ENCODE peak calls at places on chromosomes 16 and 17, in seven cellular contexts. V is EH; X is ovary; G is stimulated activated CD4-positive, alpha-beta T cell treated with anti-CD3 and anti-CD28 coated beads, TNF-alpha, amount 100 ng/mL, for 48 hours; N is fibroblast of the aortic adventitia; R is fibroblast of lung; Z is AML-193. O is an unnamed sample.
A peak's percentile ranks its signal among the peaks of the same experiment; 100 is the strongest.

GRCh38 chr17:44385287-44386181 is 3.9 kb downstream of the ITGA2B start:
- DNase-seq in V (peak; percentile 75), X (peak; percentile 92), G (peak; percentile 81), N (peak; percentile 51), R (peak; percentile 70), Z (peak; percentile 85), O (peak; percentile 95)

GRCh38 chr17:34398990-34399389 is 36.0 kb upstream of the CCL1 start:
- DNase-seq in V (no peak), X (no peak), G (no peak), N (no peak), R (no peak), Z (peak; percentile 79), O (no peak)

GRCh38 chr16:16067127-16067526 is 117.7 kb downstream of the ABCC1 start:
- DNase-seq in V (peak; percentile 72), X (no peak), G (no peak), N (peak; percentile 8), R (peak; percentile 44), Z (no peak), O (no peak)

GRCh38 chr17:79124513-79125209 is 50.0 kb downstream of the ENGASE start:
- DNase-seq in V (no peak), X (no peak), G (no peak), N (no peak), R (no peak), Z (no peak), O (no peak)

GRCh38 chr17:73166731-73167581 is 2.1 kb downstream of the SSTR2 start:
- DNase-seq in V (no peak), X (no peak), G (no peak), N (peak; percentile 27), R (no peak), Z (peak; percentile 29), O (peak; percentile 31)

GRCh38 chr16:86810062-86810461 is 231.7 kb downstream of the FOXL1 start:
- DNase-seq in V (no peak), X (no peak), G (no peak), N (no peak), R (no peak), Z (no peak), O (no peak)

GRCh38 chr16:4694664-4695451 is 1.5 kb downstream of the NUDT16L1 start:
- DNase-seq in V (peak; percentile 23), X (peak; percentile 60), G (no peak), N (peak; percentile 9), R (no peak), Z (no peak), O (no peak)

GRCh38 chr17:29049541-29050150 is 6.7 kb downstream of the PIPOX start:
- DNase-seq in V (no peak), X (no peak), G (no peak), N (no peak), R (no peak), Z (no peak), O (no peak)

GRCh38 chr17:82832411-82832810 is 7.4 kb downstream of the ZNF750 start:
- DNase-seq in V (no peak), X (peak; percentile 11), G (no peak), N (no peak), R (no peak), Z (no peak), O (no peak)

GRCh38 chr16:29737713-29738112 is 8.1 kb downstream of the C16orf54 start:
- DNase-seq in V (no peak), X (no peak), G (no peak), N (no peak), R (no peak), Z (no peak), O (no peak)

GRCh38 chr17:77613627-77614026 is 344.9 kb upstream of the TNRC6C start:
- DNase-seq in V (no peak), X (no peak), G (no peak), N (no peak), R (no peak), Z (no peak), O (no peak)

GRCh38 chr17:49995055-49995738 is at the start of gene DLX3:
- DNase-seq in V (peak; percentile 84), X (peak; percentile 67), G (no peak), N (peak; percentile 70), R (peak; percentile 59), Z (no peak), O (peak; percentile 50)

GRCh38 chr16:13186813-13187212 is 285.4 kb downstream of the SHISA9 start:
- DNase-seq in V (no peak), X (no peak), G (no peak), N (no peak), R (no peak), Z (no peak), O (no peak)

GRCh38 chr17:57636985-57637667 is 108.0 kb downstream of the CCDC182 start:
- DNase-seq in V (peak; percentile 19), X (no peak), G (no peak), N (no peak), R (peak; percentile 21), Z (no peak), O (no peak)

GRCh38 chr16:88536971-88537751 is 33.0 kb upstream of the ZC3H18 start:
- DNase-seq in V (no peak), X (peak; percentile 52), G (no peak), N (no peak), R (no peak), Z (no peak), O (no peak)

GRCh38 chr17:40014375-40014980 is 762 bp upstream of the CSF3 start:
- DNase-seq in V (peak; percentile 31), X (peak; percentile 67), G (no peak), N (no peak), R (no peak), Z (no peak), O (no peak)

GRCh38 chr16:79602615-79603014 is 2.1 kb upstream of the MAF start:
- DNase-seq in V (no peak), X (no peak), G (no peak), N (no peak), R (no peak), Z (no peak), O (peak; percentile 53)

GRCh38 chr17:50922739-50923405 is 56.7 kb upstream of the TOB1 start:
- DNase-seq in V (no peak), X (no peak), G (no peak), N (no peak), R (no peak), Z (no peak), O (no peak)

GRCh38 chr17:32516450-32516849 is 29.7 kb downstream of the CDK5R1 start:
- DNase-seq in V (no peak), X (no peak), G (no peak), N (no peak), R (no peak), Z (no peak), O (no peak)

GRCh38 chr16:24820522-24820921 is 25.2 kb upstream of the SLC5A11 start:
- DNase-seq in V (peak; percentile 35), X (no peak), G (no peak), N (no peak), R (no peak), Z (no peak), O (no peak)

GRCh38 chr16:53257001-53257400 is 177.3 kb upstream of the RBL2 start:
- DNase-seq in V (peak; percentile 73), X (no peak), G (no peak), N (peak; percentile 82), R (peak; percentile 43), Z (no peak), O (no peak)

GRCh38 chr16:52725043-52725442 is 178.1 kb upstream of the TOX3 start:
- DNase-seq in V (no peak), X (no peak), G (no peak), N (no peak), R (no peak), Z (no peak), O (no peak)

GRCh38 chr16:69186642-69187386 is at the start of gene SNTB2:
- DNase-seq in V (peak; percentile 91), X (peak; percentile 94), G (peak; percentile 59), N (peak; percentile 77), R (peak; percentile 84), Z (peak; percentile 85), O (peak; percentile 89)

GRCh38 chr17:79001190-79002020 is 8.2 kb downstream of the CANT1 start:
- DNase-seq in V (no peak), X (peak; percentile 19), G (no peak), N (no peak), R (no peak), Z (no peak), O (no peak)

GRCh38 chr17:63973930-63974593 is 1.3 kb upstream of the SCN4A start:
- DNase-seq in V (peak; percentile 46), X (no peak), G (no peak), N (no peak), R (peak; percentile 11), Z (no peak), O (no peak)

GRCh38 chr17:75722542-75723095 is 1.4 kb downstream of the ITGB4 start:
- DNase-seq in V (no peak), X (no peak), G (no peak), N (no peak), R (no peak), Z (no peak), O (no peak)

GRCh38 chr16:50519001-50519400 is 29.2 kb upstream of the NKD1 start:
- DNase-seq in V (no peak), X (no peak), G (no peak), N (no peak), R (no peak), Z (no peak), O (no peak)

GRCh38 chr17:73784015-73784603 is 139.9 kb upstream of the SDK2 start:
- DNase-seq in V (no peak), X (no peak), G (no peak), N (no peak), R (no peak), Z (no peak), O (no peak)

GRCh38 chr16:57475711-57476339 is 10.5 kb downstream of the DOK4 start:
- DNase-seq in V (peak; percentile 42), X (no peak), G (peak; percentile 81), N (no peak), R (peak; percentile 17), Z (peak; percentile 76), O (peak; percentile 96)

GRCh38 chr17:1331708-1332107 is 52.2 kb downstream of the TRARG1 start:
- DNase-seq in V (no peak), X (no peak), G (no peak), N (no peak), R (no peak), Z (no peak), O (peak; percentile 40)

GRCh38 chr16:87725596-87726235 is 40.1 kb downstream of the KLHDC4 start:
- DNase-seq in V (peak; percentile 56), X (no peak), G (no peak), N (no peak), R (peak; percentile 63), Z (no peak), O (no peak)

GRCh38 chr16:19348578-19349315 is 63.2 kb downstream of the CLEC19A start:
- DNase-seq in V (no peak), X (no peak), G (no peak), N (no peak), R (no peak), Z (no peak), O (no peak)

GRCh38 chr16:4038448-4038847 is 77.8 kb downstream of the ADCY9 start:
- DNase-seq in V (no peak), X (no peak), G (no peak), N (no peak), R (no peak), Z (no peak), O (no peak)

GRCh38 chr17:1905190-1905919 is 75.5 kb downstream of the RPA1 start:
- DNase-seq in V (no peak), X (no peak), G (no peak), N (no peak), R (no peak), Z (no peak), O (no peak)

GRCh38 chr16:67264866-67265265 is 14.5 kb upstream of the PLEKHG4 start:
- DNase-seq in V (no peak), X (peak; percentile 7), G (no peak), N (no peak), R (no peak), Z (no peak), O (no peak)

GRCh38 chr17:21161498-21162393 is 35.0 kb downstream of the DHRS7B start:
- DNase-seq in V (peak; percentile 97), X (no peak), G (no peak), N (peak; percentile 95), R (peak; percentile 44), Z (no peak), O (no peak)

O was measured in activated CD4-positive, alpha-beta memory T cell treated with anti-CD3 and anti-CD28 coated beads for 36 hours.